ENCODE peak calls at places on chromosome 15, in nine cellular contexts. A, H, V, B, T, E, Y, F and S are unnamed samples.

GRCh38 chr15:62071711-62072308 is 5.0 kb downstream of the C2CD4A start:
- DNase-seq in A (no peak), H (no peak), V (peak; percentile 39), B (no peak), T (no peak), E (no peak), Y (no peak), F (peak; percentile 34), S (no peak)

GRCh38 chr15:78104119-78104479 is 11.7 kb downstream of the SH2D7 start:
- DNase-seq in A (no peak), H (no peak), V (no peak), B (no peak), T (no peak), E (no peak), Y (no peak), F (no peak), S (no peak)

GRCh38 chr15:96122077-96123027 is 208.1 kb upstream of the NR2F2 start:
- DNase-seq in A (no peak), H (no peak), V (no peak), B (no peak), T (no peak), E (no peak), Y (no peak), F (no peak), S (no peak)

GRCh38 chr15:84685304-84685703 is 27.3 kb upstream of the NMB start:
- DNase-seq in A (no peak), H (no peak), V (no peak), B (no peak), T (peak; percentile 62), E (peak; percentile 13), Y (no peak), F (no peak), S (no peak)

GRCh38 chr15:39586387-39587171 is 5.7 kb downstream of the THBS1 start:
- DNase-seq in A (no peak), H (peak; percentile 39), V (no peak), B (no peak), T (no peak), E (peak; percentile 28), Y (no peak), F (no peak), S (no peak)

GRCh38 chr15:76320012-76320411 is 8.7 kb upstream of the ETFA start:
- DNase-seq in A (no peak), H (no peak), V (no peak), B (no peak), T (no peak), E (no peak), Y (no peak), F (no peak), S (no peak)

GRCh38 chr15:41832875-41833274 is 5.0 kb downstream of the JMJD7 start:
- DNase-seq in A (peak; percentile 48), H (peak; percentile 86), V (no peak), B (no peak), T (no peak), E (peak; percentile 26), Y (no peak), F (no peak), S (no peak)

GRCh38 chr15:77784361-77785292 is 151.9 kb upstream of the LINGO1 start:
- DNase-seq in A (no peak), H (no peak), V (peak; percentile 84), B (no peak), T (peak; percentile 54), E (no peak), Y (no peak), F (peak; percentile 73), S (no peak)

GRCh38 chr15:95559875-95560394 is 770.6 kb upstream of the NR2F2 start:
- DNase-seq in A (no peak), H (no peak), V (peak; percentile 27), B (peak; percentile 50), T (peak; percentile 53), E (no peak), Y (no peak), F (peak; percentile 42), S (no peak)

GRCh38 chr15:80744826-80745225 is 34.3 kb upstream of the CEMIP start:
- DNase-seq in A (no peak), H (no peak), V (no peak), B (no peak), T (no peak), E (no peak), Y (no peak), F (no peak), S (no peak)

GRCh38 chr15:73753250-73754130 is at the start of gene INSYN1:
- DNase-seq in A (peak; percentile 47), H (peak; percentile 32), V (peak; percentile 19), B (no peak), T (peak; percentile 59), E (peak; percentile 16), Y (no peak), F (no peak), S (no peak)

GRCh38 chr15:42447599-42447998 is 43.3 kb downstream of the ZNF106 start:
- DNase-seq in A (no peak), H (no peak), V (no peak), B (no peak), T (no peak), E (no peak), Y (no peak), F (no peak), S (no peak)

GRCh38 chr15:96768435-96768789 is 437.9 kb downstream of the NR2F2 start:
- DNase-seq in A (no peak), H (no peak), V (no peak), B (no peak), T (no peak), E (no peak), Y (no peak), F (no peak), S (no peak)

GRCh38 chr15:29736012-29736744 is 86.1 kb downstream of the TJP1 start:
- DNase-seq in A (no peak), H (no peak), V (no peak), B (no peak), T (no peak), E (no peak), Y (no peak), F (no peak), S (no peak)

GRCh38 chr15:85314139-85314538 is 66.3 kb upstream of the AKAP13 start:
- DNase-seq in A (no peak), H (no peak), V (no peak), B (no peak), T (no peak), E (no peak), Y (no peak), F (no peak), S (no peak)

GRCh38 chr15:100457201-100457600 is 71.5 kb downstream of the CERS3 start:
- DNase-seq in A (no peak), H (no peak), V (no peak), B (no peak), T (no peak), E (no peak), Y (no peak), F (no peak), S (no peak)

GRCh38 chr15:66226736-66227135 is 26.8 kb downstream of the MEGF11 start:
- DNase-seq in A (no peak), H (no peak), V (no peak), B (no peak), T (no peak), E (no peak), Y (no peak), F (no peak), S (no peak)
- TF ChIP-seq POLR2A in A (no peak), H (no peak), V (no peak), B (no peak), T (no peak), E (no peak), Y (no peak), F (no peak), S (no peak)

DNA sequence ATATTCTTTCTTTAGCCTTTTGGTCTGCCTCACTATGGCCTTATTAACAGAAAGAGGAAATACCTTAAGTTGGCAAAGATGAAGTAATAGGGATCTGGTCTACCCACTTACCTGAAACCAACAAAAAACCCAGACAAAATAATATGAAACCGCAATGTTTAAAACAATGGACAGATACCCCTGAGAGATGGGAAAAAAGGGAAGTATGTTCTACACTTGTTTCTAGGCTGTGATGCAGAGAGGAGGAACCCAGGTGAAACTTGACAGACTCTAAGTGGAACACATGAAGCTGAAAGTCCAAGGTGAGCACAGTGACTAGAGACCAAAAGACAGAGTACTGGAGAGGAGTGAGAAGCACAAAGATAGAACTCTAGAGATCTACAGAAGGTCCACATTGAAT is 78.4 kb downstream of the NR2E3 start:
- DNase-seq in A (no peak), H (no peak), V (no peak), B (no peak), T (no peak), E (no peak), Y (no peak), F (no peak), S (no peak)
- H3K27ac ChIP-seq in A (no peak overlapping the region), H (no peak overlapping the region), V (no peak overlapping the region), B (no peak overlapping the region), T (no peak overlapping the region), E (no peak overlapping the region), Y (no peak overlapping the region), F (no peak overlapping the region), S (no peak overlapping the region)

DNA sequence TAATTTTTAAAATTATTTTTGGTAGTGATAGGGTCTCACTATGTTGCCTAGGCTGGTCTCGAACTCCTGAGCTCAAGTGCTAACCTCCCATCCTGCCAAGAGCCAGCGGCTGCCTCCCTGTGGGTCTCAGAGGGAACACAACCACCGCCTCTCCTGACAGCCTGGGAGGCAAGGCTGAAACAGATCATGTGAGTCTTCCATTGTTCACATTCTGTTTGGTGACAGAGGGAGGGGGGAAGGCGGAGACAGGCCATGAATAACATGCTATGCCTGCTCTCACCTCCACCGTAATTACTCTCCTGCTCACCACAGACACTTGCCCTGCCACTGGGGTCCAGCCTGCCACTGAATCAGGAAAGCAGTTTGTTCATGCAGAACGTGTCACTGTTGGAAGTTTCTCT is 78.3 kb upstream of the RASGRF1 start:
- DNase-seq in A (no peak), H (peak; percentile 7), V (no peak), B (no peak), T (peak; percentile 42), E (no peak), Y (no peak), F (peak; percentile 25), S (peak; percentile 46)
- TF ChIP-seq CTCF in A (no peak), H (no peak), V (no peak), B (no peak), T (no peak), E (no peak), Y (no peak), F (peak; percentile 21), S (no peak)

GRCh38 chr15:58985443-58985842 is 2.0 kb upstream of the RNF111 start:
- DNase-seq in A (no peak), H (no peak), V (no peak), B (peak; percentile 64), T (no peak), E (peak; percentile 25), Y (no peak), F (no peak), S (no peak)

GRCh38 chr15:58981808-58982475 is 5.5 kb upstream of the RNF111 start:
- DNase-seq in A (no peak), H (no peak), V (no peak), B (no peak), T (no peak), E (no peak), Y (no peak), F (no peak), S (no peak)

GRCh38 chr15:58988011-58988785 is 735 bp downstream of the RNF111 start:
- DNase-seq in A (peak; percentile 75), H (peak; percentile 66), V (peak; percentile 77), B (peak; percentile 62), T (peak; percentile 79), E (peak; percentile 76), Y (peak; percentile 76), F (peak; percentile 88), S (peak; percentile 87)

GRCh38 chr15:58987036-58987435 is 427 bp upstream of the RNF111 start:
- DNase-seq in A (no peak), H (no peak), V (peak; percentile 18), B (no peak), T (no peak), E (no peak), Y (no peak), F (no peak), S (no peak)

GRCh38 chr15:58987501-58988010 is at the start of gene RNF111:
- DNase-seq in A (peak; percentile 90), H (peak; percentile 91), V (peak; percentile 98), B (peak; percentile 92), T (peak; percentile 95), E (peak; percentile 93), Y (peak; percentile 91), F (peak; percentile 91), S (no peak)
- TF ChIP-seq POLR2A in A (peak; percentile 62), H (peak; percentile 77), V (peak; percentile 67), B (peak; percentile 48), T (peak; percentile 89), E (peak; percentile 90), Y (peak; percentile 86), F (peak; percentile 94), S (no peak)